ENCODE peak calls at places on chromosomes 12 and 14, in six cellular contexts. C, F, Z, G, X and W are unnamed samples.

GRCh38 chr12:101038289-101038871 is 171.7 kb downstream of the SLC5A8 start:
- DNase-seq in C (no peak), F (peak), Z (no peak), G (no peak), X (no peak), W (peak)

GRCh38 chr14:105120056-105120455 is 48.5 kb downstream of the JAG2 start:
- DNase-seq in C (no peak), F (no peak), Z (no peak), G (no peak), X (no peak), W (no peak)

GRCh38 chr12:5459051-5459782 is 27.3 kb downstream of the NTF3 start:
- DNase-seq in C (no peak), F (no peak), Z (no peak), G (no peak), X (no peak), W (no peak)

GRCh38 chr14:65966188-65966587 is 520.0 kb upstream of the CCDC196 start:
- DNase-seq in C (no peak), F (no peak), Z (no peak), G (no peak), X (no peak), W (no peak)

GRCh38 chr12:132487311-132487741 is 2.6 kb upstream of the FBRSL1 start:
- DNase-seq in C (no peak), F (no peak), Z (no peak), G (no peak), X (no peak), W (no peak)

GRCh38 chr12:92547906-92548305 is 154.9 kb upstream of the PLEKHG7 start:
- DNase-seq in C (no peak), F (no peak), Z (no peak), G (no peak), X (no peak), W (no peak)

GRCh38 chr14:77598366-77599050 is 17.9 kb downstream of the SPTLC2 start:
- DNase-seq in C (no peak), F (no peak), Z (no peak), G (no peak), X (no peak), W (no peak)

GRCh38 chr14:100147181-100147631 is 12.2 kb downstream of the DEGS2 start:
- DNase-seq in C (no peak), F (no peak), Z (no peak), G (no peak), X (no peak), W (no peak)

GRCh38 chr12:105931104-105931503 is 207.7 kb downstream of the NUAK1 start:
- DNase-seq in C (no peak), F (no peak), Z (no peak), G (no peak), X (peak), W (peak)

GRCh38 chr14:102408729-102409128 is 46.0 kb downstream of the TECPR2 start:
- DNase-seq in C (no peak), F (no peak), Z (no peak), G (no peak), X (no peak), W (no peak)

GRCh38 chr12:63889236-63889635 is 44.7 kb downstream of the SRGAP1 start:
- DNase-seq in C (no peak), F (peak), Z (no peak), G (no peak), X (peak), W (peak)

GRCh38 chr12:67222302-67222701 is 46.9 kb upstream of the CAND1 start:
- DNase-seq in C (no peak), F (peak), Z (no peak), G (no peak), X (peak), W (peak)

GRCh38 chr14:99733551-99734405 is 49.7 kb downstream of the CYP46A1 start:
- DNase-seq in C (no peak), F (no peak), Z (no peak), G (peak), X (no peak), W (no peak)

GRCh38 chr14:80784824-80785223 is 156.7 kb downstream of the CEP128 start:
- DNase-seq in C (no peak), F (peak), Z (no peak), G (no peak), X (peak), W (peak)
- TF ChIP-seq CTCF in C (no peak), F (peak), Z (no peak), G (no peak), X (peak), W (peak)

GRCh38 chr14:64878775-64879634 is 702 bp downstream of the SPTB start:
- DNase-seq in C (no peak), F (no peak), Z (no peak), G (no peak), X (no peak), W (no peak)
- H3K4me3 ChIP-seq in C (peak), F (peak), Z (peak), G (peak), X (no peak), W (no peak)

GRCh38 chr12:124755801-124756148 is 107.9 kb downstream of the SCARB1 start:
- DNase-seq in C (no peak), F (no peak), Z (no peak), G (no peak), X (no peak), W (no peak)
- TF ChIP-seq CTCF in C (no peak), F (no peak), Z (no peak), G (no peak), X (no peak), W (no peak)

GRCh38 chr14:89427426-89428162 is 10.6 kb upstream of the FOXN3 start:
- DNase-seq in C (no peak), F (no peak), Z (no peak), G (no peak), X (no peak), W (no peak)
- H3K4me3 ChIP-seq in C (no peak), F (no peak), Z (no peak), G (no peak), X (no peak), W (no peak)

GRCh38 chr12:9940370-9940769 is 8.2 kb upstream of the CLEC2A start:
- DNase-seq in C (no peak), F (no peak), Z (no peak), G (no peak), X (peak), W (peak)
- TF ChIP-seq CTCF in C (peak), F (peak), Z (peak), G (no peak), X (peak), W (peak)

GRCh38 chr12:51847830-51848727 is at the start of gene FIGNL2:
- DNase-seq in C (no peak), F (no peak), Z (no peak), G (peak), X (no peak), W (no peak)
- H3K4me3 ChIP-seq in C (peak), F (peak), Z (peak), G (peak), X (peak), W (peak)

GRCh38 chr12:43210437-43211197 is 341.4 kb downstream of the ADAMTS20 start:
- DNase-seq in C (no peak), F (peak), Z (no peak), G (no peak), X (peak), W (peak)
- TF ChIP-seq CTCF in C (no peak), F (no peak), Z (no peak), G (no peak), X (no peak), W (no peak)

DNA sequence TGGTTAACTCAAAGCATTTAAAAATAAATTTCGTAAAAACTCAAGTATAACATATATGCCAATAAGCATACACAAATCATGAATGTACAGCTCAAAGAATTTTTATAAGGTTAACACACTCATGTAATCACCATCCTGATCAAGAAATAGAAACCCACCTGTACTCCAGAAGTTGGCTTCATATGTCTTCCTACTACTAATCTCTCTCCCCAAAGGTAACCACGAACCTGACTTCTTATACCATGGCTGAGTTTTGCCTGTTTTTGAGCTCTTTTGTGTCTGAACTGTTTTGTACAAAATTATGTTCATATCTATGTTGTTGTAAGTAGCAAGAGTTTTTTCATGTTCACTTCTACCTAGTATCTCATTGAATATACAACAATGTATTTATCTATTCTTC is 18.7 kb downstream of the DUSP16 start:
- DNase-seq in C (no peak), F (no peak), Z (no peak), G (no peak), X (no peak), W (no peak)
- H3K4me3 ChIP-seq in C (no peak), F (no peak), Z (no peak), G (no peak), X (no peak), W (no peak)

GRCh38 chr12:44000309-44000952 is 164.6 kb downstream of the TMEM117 start:
- DNase-seq in C (no peak), F (peak), Z (no peak), G (no peak), X (peak), W (peak)
- TF ChIP-seq CTCF in C (peak), F (peak), Z (peak), G (no peak), X (peak), W (peak)